ENCODE peak calls at places on chromosomes 16 and 17, in nine cellular contexts. M is GM23338, N is hepatocyte, J is PC-3, H is GM23248, W is SK-N-SH, G is HCT116, Y is MM.1S, V is OCI-LY7. Z is an unnamed sample. For H3K9me2, the result is how much of the 10 kb centered on the place peaks cover.

GRCh38 chr17:9016941-9017552 is 4.3 kb upstream of the NTN1 start:
- DNase-seq in M (no peak), N (peak), J (no peak), H (no peak), W (no peak), G (no peak), Y (no peak), V (no peak), Z (no peak)

GRCh38 chr16:85479972-85480726 is 133.0 kb upstream of the GSE1 start:
- DNase-seq in M (peak), N (peak), J (no peak), H (no peak), W (no peak), G (no peak), Y (peak), V (peak), Z (peak)

GRCh38 chr16:10519297-10519696 is 61.1 kb downstream of the EMP2 start:
- DNase-seq in M (no peak), N (no peak), J (no peak), H (no peak), W (no peak), G (no peak), Y (no peak), V (no peak), Z (no peak)

GRCh38 chr17:37490638-37491614 is 1.2 kb downstream of the DUSP14 start:
- DNase-seq in M (peak), N (peak), J (peak), H (peak), W (no peak), G (peak), Y (peak), V (peak), Z (no peak)

GRCh38 chr17:50240876-50241275 is 33.4 kb upstream of the TMEM92 start:
- DNase-seq in M (no peak), N (no peak), J (no peak), H (peak), W (no peak), G (no peak), Y (no peak), V (no peak), Z (no peak)

GRCh38 chr17:7440113-7440822 is 956 bp downstream of the FGF11 start:
- DNase-seq in M (peak), N (peak), J (peak), H (peak), W (peak), G (no peak), Y (no peak), V (peak), Z (peak)

GRCh38 chr17:28131592-28131991 is 89.1 kb downstream of the NLK start:
- DNase-seq in M (no peak), N (no peak), J (no peak), H (no peak), W (no peak), G (no peak), Y (no peak), V (no peak), Z (no peak)

GRCh38 chr17:78284146-78284545 is 52.7 kb downstream of the TMEM235 start:
- DNase-seq in M (no peak), N (peak), J (no peak), H (peak), W (no peak), G (no peak), Y (no peak), V (no peak), Z (no peak)

GRCh38 chr16:15811778-15812750 is 44.8 kb downstream of the MYH11 start:
- DNase-seq in M (peak), N (peak), J (peak), H (peak), W (no peak), G (no peak), Y (no peak), V (no peak), Z (no peak)

GRCh38 chr17:968812-969766 is 10.5 kb downstream of the NXN start:
- DNase-seq in M (no peak), N (peak), J (no peak), H (peak), W (peak), G (peak), Y (no peak), V (no peak), Z (no peak)

GRCh38 chr16:30084816-30085159 is 6.9 kb downstream of the TBX6 start:
- DNase-seq in M (no peak), N (no peak), J (no peak), H (no peak), W (no peak), G (no peak), Y (no peak), V (no peak), Z (no peak)

GRCh38 chr16:30786936-30787612 is at the start of gene ZNF629:
- DNase-seq in M (peak), N (peak), J (peak), H (peak), W (peak), G (peak), Y (no peak), V (peak), Z (peak)

GRCh38 chr17:7204828-7205461 is 14.7 kb downstream of the DLG4 start:
- DNase-seq in M (peak), N (peak), J (no peak), H (peak), W (peak), G (peak), Y (peak), V (peak), Z (peak)

GRCh38 chr17:79850571-79851460 is 11.6 kb upstream of the CBX4 start:
- DNase-seq in M (no peak), N (peak), J (peak), H (peak), W (no peak), G (peak), Y (no peak), V (no peak), Z (no peak)

GRCh38 chr17:74851612-74852236 is 8.0 kb downstream of the GRIN2C start:
- DNase-seq in M (peak), N (no peak), J (no peak), H (no peak), W (no peak), G (no peak), Y (no peak), V (no peak), Z (no peak)

GRCh38 chr16:71853413-71853812 is 7.6 kb downstream of the ATXN1L start:
- DNase-seq in M (no peak), N (no peak), J (no peak), H (no peak), W (no peak), G (no peak), Y (peak), V (peak), Z (peak)

GRCh38 chr16:27841061-27841801 is 222.3 kb downstream of the GSG1L start:
- DNase-seq in M (no peak), N (no peak), J (no peak), H (no peak), W (no peak), G (no peak), Y (no peak), V (no peak), Z (no peak)

GRCh38 chr16:22297871-22298733 is 893 bp downstream of the POLR3E start:
- DNase-seq in M (peak), N (peak), J (peak), H (peak), W (peak), G (peak), Y (peak), V (peak), Z (peak)

GRCh38 chr17:67606896-67607604 is 110.7 kb upstream of the NOL11 start:
- DNase-seq in M (peak), N (no peak), J (no peak), H (no peak), W (peak), G (no peak), Y (no peak), V (no peak), Z (no peak)

GRCh38 chr17:77936881-77937280 is 21.6 kb upstream of the TNRC6C start:
- DNase-seq in M (no peak), N (no peak), J (no peak), H (no peak), W (no peak), G (no peak), Y (no peak), V (no peak), Z (no peak)

GRCh38 chr16:75195811-75196790 is 10.9 kb downstream of the CTRB2 start:
- DNase-seq in M (no peak), N (no peak), J (no peak), H (no peak), W (no peak), G (no peak), Y (no peak), V (no peak), Z (no peak)

GRCh38 chr17:80559688-80560290 is 15.2 kb downstream of the RPTOR start:
- DNase-seq in M (no peak), N (no peak), J (no peak), H (no peak), W (no peak), G (no peak), Y (no peak), V (no peak), Z (no peak)

GRCh38 chr17:16923904-16924700 is 47.8 kb downstream of the TNFRSF13B start:
- DNase-seq in M (no peak), N (no peak), J (no peak), H (no peak), W (no peak), G (no peak), Y (no peak), V (no peak), Z (no peak)

GRCh38 chr16:83651871-83652270 is 155.9 kb upstream of the HSBP1 start:
- DNase-seq in M (no peak), N (no peak), J (no peak), H (no peak), W (no peak), G (no peak), Y (no peak), V (no peak), Z (no peak)

GRCh38 chr17:6078370-6078950 is 8.3 kb downstream of the WSCD1 start:
- DNase-seq in M (no peak), N (no peak), J (no peak), H (no peak), W (no peak), G (no peak), Y (no peak), V (no peak), Z (no peak)

GRCh38 chr17:45974916-45975630 is 24.0 kb upstream of the STH start:
- DNase-seq in M (no peak), N (no peak), J (no peak), H (no peak), W (no peak), G (no peak), Y (no peak), V (no peak), Z (peak)

GRCh38 chr16:50602531-50603205 is 54.5 kb downstream of the NKD1 start:
- DNase-seq in M (no peak), N (no peak), J (peak), H (no peak), W (no peak), G (no peak), Y (no peak), V (no peak), Z (no peak)

GRCh38 chr16:75351183-75351582 is 82.1 kb downstream of the CFDP1 start:
- DNase-seq in M (no peak), N (no peak), J (peak), H (peak), W (peak), G (no peak), Y (no peak), V (no peak), Z (no peak)

GRCh38 chr17:6269474-6269873 is 165.4 kb downstream of the AIPL1 start:
- DNase-seq in M (peak), N (peak), J (peak), H (peak), W (no peak), G (peak), Y (peak), V (peak), Z (peak)

GRCh38 chr17:29037739-29038465 is 5.0 kb upstream of the PIPOX start:
- DNase-seq in M (no peak), N (no peak), J (no peak), H (no peak), W (peak), G (no peak), Y (no peak), V (no peak), Z (no peak)

GRCh38 chr16:47377156-47377555 is 83.7 kb downstream of the ITFG1 start:
- DNase-seq in M (peak), N (no peak), J (peak), H (no peak), W (no peak), G (no peak), Y (no peak), V (no peak), Z (no peak)

GRCh38 chr16:17828012-17828411 is 357.3 kb upstream of the XYLT1 start:
- DNase-seq in M (no peak), N (peak), J (no peak), H (peak), W (no peak), G (no peak), Y (no peak), V (no peak), Z (no peak)

DNA sequence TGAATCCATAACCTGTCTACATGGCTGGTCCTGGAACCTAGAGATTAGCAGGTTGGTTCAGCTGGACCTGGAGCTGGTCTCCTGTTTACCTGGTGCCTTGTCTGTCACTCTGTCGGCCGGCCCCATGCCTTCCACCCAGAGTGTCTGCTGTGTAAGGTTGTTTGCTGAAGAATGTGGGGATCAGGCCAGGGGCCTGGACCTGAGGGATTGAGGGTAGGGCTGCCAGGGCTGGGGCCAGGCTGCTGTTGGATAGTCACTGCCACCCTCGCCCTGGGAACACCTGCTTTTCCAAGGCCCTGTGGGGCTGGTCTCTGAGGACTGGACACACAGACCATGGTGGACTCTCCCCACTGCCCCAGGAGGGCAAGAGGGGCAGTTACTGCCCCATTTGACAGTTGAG is 1.4 kb downstream of the NHERF2 start:
- DNase-seq in M (no peak), N (no peak), J (no peak), H (no peak), W (no peak), G (no peak), Y (peak), V (no peak), Z (no peak)
- H3K4me3 ChIP-seq in M (no peak), N (no peak), J (peak), H (no peak), W (peak), G (peak), Y (no peak), V (no peak), Z (no peak)

DNA sequence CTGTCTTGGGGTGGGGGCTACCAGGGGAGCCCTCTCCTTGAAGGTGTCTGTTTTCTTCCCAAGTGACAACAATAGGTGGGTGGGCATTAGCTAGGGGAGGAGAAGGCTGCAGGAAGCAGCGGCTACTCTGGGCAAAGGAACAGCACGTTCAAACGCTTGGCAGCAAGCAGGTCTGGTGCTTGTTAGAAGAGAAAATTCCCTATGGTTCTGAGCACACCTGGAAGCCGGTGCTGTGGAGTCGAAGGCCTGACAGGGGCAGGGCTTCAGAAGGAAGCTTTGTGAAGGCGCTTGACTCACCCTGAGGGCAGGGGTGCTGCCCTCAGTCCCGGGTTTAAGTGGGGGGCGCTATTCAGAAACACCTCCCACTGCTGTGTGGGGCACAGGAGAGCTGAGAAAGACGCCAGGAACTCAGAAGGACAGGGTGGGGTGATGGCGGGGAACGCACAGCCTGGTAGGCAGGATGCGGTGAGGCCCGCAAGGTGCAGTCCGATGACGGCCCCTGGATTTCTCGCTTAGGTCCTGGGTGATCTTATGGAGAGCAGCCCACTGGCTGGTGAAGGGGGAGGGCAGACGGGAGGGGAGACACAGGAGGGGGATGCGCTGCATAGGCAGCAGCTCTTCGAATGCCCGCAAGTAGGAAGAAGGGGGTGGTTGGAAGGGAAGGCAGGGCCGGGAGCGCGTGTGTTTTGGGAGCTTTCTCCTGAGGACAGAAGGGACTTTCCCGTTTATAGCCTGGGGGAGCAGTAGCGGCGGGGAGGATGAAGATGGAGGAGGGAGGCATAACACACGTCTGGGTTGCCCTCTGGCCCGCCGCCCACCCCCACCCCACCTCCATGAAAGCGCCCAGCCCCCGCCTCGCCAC is 3.2 kb downstream of the GJD3 start:
- DNase-seq in M (peak), N (no peak), J (no peak), H (no peak), W (no peak), G (no peak), Y (no peak), V (no peak), Z (no peak)
- H2AFZ ChIP-seq in M (peak), N (no peak), J (no peak), H (no peak), W (no peak), G (no peak), Y (no peak), V (no peak), Z (no peak)

GRCh38 chr17:47830991-47831933 is at the start of the genes LRRC46 and MRPL10:
- DNase-seq in M (peak), N (peak), J (peak), H (peak), W (peak), G (peak), Y (peak), V (peak), Z (peak)

GRCh38 chr17:47834756-47835155 is 3.3 kb downstream of the LRRC46 start:
- DNase-seq in M (no peak), N (no peak), J (no peak), H (no peak), W (no peak), G (no peak), Y (no peak), V (no peak), Z (no peak)

GRCh38 chr17:47831934-47832327 is 461 bp downstream of the LRRC46 start:
- DNase-seq in M (no peak), N (no peak), J (no peak), H (peak), W (no peak), G (no peak), Y (no peak), V (no peak), Z (peak)

GRCh38 chr17:47829870-47830269 is 1.5 kb downstream of the MRPL10 start:
- DNase-seq in M (no peak), N (no peak), J (no peak), H (no peak), W (no peak), G (no peak), Y (peak), V (no peak), Z (no peak)

GRCh38 chr17:47830396-47830907 is 889 bp downstream of the MRPL10 start:
- DNase-seq in M (no peak), N (no peak), J (no peak), H (no peak), W (no peak), G (no peak), Y (no peak), V (no peak), Z (no peak)
- H3K9me2 ChIP-seq in M (under half), N (under half), J (under half), H (under half), W (under half), G (under half), Y (under half), V (under half), Z (under half)

GRCh38 chr16:1344499-1344898 is 7.2 kb downstream of the TSR3 start:
- DNase-seq in M (no peak), N (no peak), J (no peak), H (no peak), W (no peak), G (no peak), Y (no peak), V (no peak), Z (no peak)

GRCh38 chr16:1340730-1341494 is 7.5 kb downstream of the BAIAP3 start:
- DNase-seq in M (no peak), N (no peak), J (no peak), H (no peak), W (no peak), G (no peak), Y (no peak), V (no peak), Z (no peak)

GRCh38 chr16:1341495-1342388 is 8.3 kb downstream of the BAIAP3 start:
- DNase-seq in M (no peak), N (no peak), J (no peak), H (no peak), W (no peak), G (no peak), Y (no peak), V (no peak), Z (no peak)

GRCh38 chr16:1343428-1344242 is 8.0 kb downstream of the TSR3 start:
- DNase-seq in M (no peak), N (no peak), J (no peak), H (no peak), W (no peak), G (no peak), Y (no peak), V (no peak), Z (no peak)

GRCh38 chr16:1342526-1343427 is 8.9 kb downstream of the TSR3 start:
- DNase-seq in M (peak), N (peak), J (peak), H (peak), W (peak), G (peak), Y (peak), V (peak), Z (peak)
- H3K4me3 ChIP-seq in M (peak), N (no peak), J (peak), H (no peak), W (peak), G (no peak), Y (peak), V (peak), Z (no peak)

DNA sequence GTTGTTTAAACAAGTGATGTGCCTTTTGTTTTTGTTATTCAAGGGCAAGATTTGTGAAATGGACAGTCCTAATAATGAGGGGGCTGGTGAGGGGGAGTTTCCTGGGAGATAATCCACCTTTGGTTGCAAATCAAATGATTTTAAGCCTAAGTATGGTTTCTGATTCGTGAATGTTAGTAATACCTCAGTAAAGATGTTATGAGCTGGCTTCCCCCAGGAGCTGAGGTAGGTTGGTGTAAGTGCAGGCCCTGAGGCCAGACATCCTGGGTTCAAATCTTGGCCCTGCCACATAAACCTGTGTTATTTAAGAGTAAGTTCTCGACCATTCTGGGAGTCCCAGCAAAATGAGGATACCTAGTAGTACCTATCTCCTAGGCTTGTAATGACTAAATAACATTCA is 1.5 kb downstream of the SNX29 start:
- DNase-seq in M (no peak), N (no peak), J (no peak), H (peak), W (no peak), G (no peak), Y (peak), V (peak), Z (peak)
- H2AFZ ChIP-seq in M (peak), N (no peak), J (no peak), H (peak), W (peak), G (no peak), Y (no peak), V (no peak), Z (no peak)

GRCh38 chr16:80309178-80309577 is 231.6 kb upstream of the DYNLRB2 start:
- DNase-seq in M (no peak), N (no peak), J (no peak), H (peak), W (no peak), G (no peak), Y (no peak), V (no peak), Z (no peak)
- H3K9me2 ChIP-seq in M (under half), N (under half), J (under half), H (under half), W (under half), G (under half), Y (under half), V (under half), Z (under half)

GRCh38 chr17:42052478-42052877 is 2.1 kb upstream of the C17orf113 start:
- DNase-seq in M (no peak), N (no peak), J (no peak), H (no peak), W (no peak), G (no peak), Y (no peak), V (no peak), Z (no peak)

GRCh38 chr17:42050360-42051012 is at the start of gene C17orf113:
- DNase-seq in M (peak), N (peak), J (peak), H (peak), W (peak), G (no peak), Y (peak), V (no peak), Z (no peak)

GRCh38 chr17:42049834-42050359 is 504 bp downstream of the C17orf113 start:
- DNase-seq in M (no peak), N (no peak), J (no peak), H (no peak), W (no peak), G (no peak), Y (no peak), V (no peak), Z (no peak)

GRCh38 chr17:42051645-42052044 is 1.2 kb upstream of the C17orf113 start:
- DNase-seq in M (no peak), N (no peak), J (no peak), H (no peak), W (no peak), G (no peak), Y (no peak), V (no peak), Z (no peak)

GRCh38 chr17:42051013-42051400 is 606 bp upstream of the C17orf113 start:
- DNase-seq in M (no peak), N (no peak), J (no peak), H (no peak), W (no peak), G (no peak), Y (no peak), V (no peak), Z (no peak)
- H3K4me3 ChIP-seq in M (peak), N (peak), J (peak), H (peak), W (no peak), G (peak), Y (peak), V (no peak), Z (no peak)